ENCODE peak calls at places on chromosomes 13 and 19, in four cellular contexts. One of them, this sample, is unnamed.

GRCh38 chr13:42574435-42575311 is 721 bp downstream of the TNFSF11 start:
- DNase-seq in K562: no peak
- DNase-seq in H1: no peak
- DNase-seq in GM12878: no peak
- DNase-seq in this sample: peak; percentile 25

GRCh38 chr19:13262450-13262849 is 112.2 kb downstream of the IER2 start:
- DNase-seq in GM12878: no peak
- DNase-seq in H1: no peak
- DNase-seq in K562: peak; percentile 61
- DNase-seq in this sample: peak; percentile 66

GRCh38 chr19:30587869-30588268 is 215.7 kb downstream of the ZNF536 start:
- DNase-seq in H1: no peak
- DNase-seq in GM12878: no peak
- DNase-seq in K562: no peak
- DNase-seq in this sample: no peak

GRCh38 chr13:50011461-50011860 is 3.8 kb upstream of the KCNRG start:
- DNase-seq in GM12878: no peak
- DNase-seq in K562: no peak
- DNase-seq in H1: no peak
- DNase-seq in this sample: no peak

GRCh38 chr13:95643471-95643813 is 1.1 kb downstream of the DZIP1 start:
- DNase-seq in GM12878: no peak
- DNase-seq in K562: no peak
- DNase-seq in H1: no peak
- DNase-seq in this sample: peak; percentile 57

GRCh38 chr19:46081928-46082727 is 41.3 kb upstream of the IGFL4 start:
- DNase-seq in GM12878: peak; percentile 8
- DNase-seq in H1: no peak
- DNase-seq in K562: peak; percentile 59
- DNase-seq in this sample: peak; percentile 63

GRCh38 chr13:31476266-31476665 is 263.1 kb upstream of the RXFP2 start:
- DNase-seq in GM12878: no peak
- DNase-seq in H1: no peak
- DNase-seq in K562: no peak
- DNase-seq in this sample: peak; percentile 16

GRCh38 chr19:15934332-15935078 is at the start of gene CYP4F11:
- DNase-seq in GM12878: no peak
- DNase-seq in K562: no peak
- DNase-seq in H1: no peak
- DNase-seq in this sample: no peak

GRCh38 chr13:77545626-77546412 is 10.3 kb downstream of the SCEL start:
- DNase-seq in K562: no peak
- DNase-seq in H1: no peak
- DNase-seq in GM12878: no peak
- DNase-seq in this sample: no peak

GRCh38 chr19:58181902-58182576 is 822 bp upstream of the ZNF274 start:
- DNase-seq in K562: peak; percentile 49
- DNase-seq in GM12878: no peak
- DNase-seq in H1: no peak
- DNase-seq in this sample: no peak

GRCh38 chr19:19751846-19752245 is 18.9 kb upstream of the ZNF14 start:
- DNase-seq in GM12878: no peak
- DNase-seq in H1: no peak
- DNase-seq in K562: no peak
- DNase-seq in this sample: no peak

GRCh38 chr13:32087955-32088747 is 56.6 kb downstream of the FRY start:
- DNase-seq in GM12878: no peak
- DNase-seq in H1: no peak
- DNase-seq in K562: no peak
- DNase-seq in this sample: no peak

GRCh38 chr13:49098198-49098597 is 121.9 kb upstream of the MLNR start:
- DNase-seq in H1: no peak
- DNase-seq in GM12878: no peak
- DNase-seq in K562: no peak
- DNase-seq in this sample: peak; percentile 4

GRCh38 chr19:5707576-5708575 is 12.1 kb downstream of the LONP1 start:
- DNase-seq in K562: peak; percentile 29
- DNase-seq in GM12878: no peak
- DNase-seq in H1: no peak
- DNase-seq in this sample: peak; percentile 33

GRCh38 chr13:83325454-83325853 is 556.8 kb downstream of the SLITRK1 start:
- DNase-seq in GM12878: no peak
- DNase-seq in K562: no peak
- DNase-seq in H1: no peak
- DNase-seq in this sample: no peak

GRCh38 chr19:13579388-13580060 is 73.2 kb upstream of the CACNA1A start:
- DNase-seq in K562: peak; percentile 36
- DNase-seq in GM12878: no peak
- DNase-seq in H1: no peak
- DNase-seq in this sample: no peak

GRCh38 chr13:72963762-72964161 is 95.0 kb upstream of the KLF5 start:
- DNase-seq in H1: no peak
- DNase-seq in GM12878: no peak
- DNase-seq in K562: no peak
- DNase-seq in this sample: no peak

GRCh38 chr19:15144046-15144646 is 36.9 kb downstream of the SYDE1 start:
- DNase-seq in K562: no peak
- DNase-seq in H1: no peak
- DNase-seq in GM12878: no peak
- DNase-seq in this sample: no peak

GRCh38 chr13:50915562-50915961 is 6.0 kb downstream of the RNASEH2B start:
- DNase-seq in H1: no peak
- DNase-seq in K562: peak; percentile 11
- DNase-seq in GM12878: no peak
- DNase-seq in this sample: no peak

GRCh38 chr13:78401833-78402232 is 201.5 kb downstream of the POU4F1 start:
- DNase-seq in H1: no peak
- DNase-seq in K562: no peak
- DNase-seq in GM12878: no peak
- DNase-seq in this sample: peak; percentile 11

GRCh38 chr19:16677060-16677459 is 16.1 kb downstream of the TMEM38A start:
- DNase-seq in GM12878: no peak
- DNase-seq in K562: no peak
- DNase-seq in H1: no peak
- DNase-seq in this sample: no peak

GRCh38 chr13:110726726-110727125 is 13.2 kb downstream of the ING1 start:
- DNase-seq in GM12878: no peak
- DNase-seq in K562: no peak
- DNase-seq in H1: no peak
- DNase-seq in this sample: no peak

GRCh38 chr13:99363391-99363790 is 56.2 kb upstream of the GPR183 start:
- DNase-seq in GM12878: no peak
- DNase-seq in H1: no peak
- DNase-seq in K562: no peak
- DNase-seq in this sample: no peak

GRCh38 chr13:35140831-35141230 is 198.8 kb downstream of the NBEA start:
- DNase-seq in GM12878: no peak
- DNase-seq in H1: no peak
- DNase-seq in K562: no peak
- DNase-seq in this sample: no peak

GRCh38 chr13:89925107-89925506 is 1422.4 kb upstream of the MIR17HG start:
- DNase-seq in GM12878: no peak
- DNase-seq in K562: no peak
- DNase-seq in H1: no peak
- DNase-seq in this sample: peak; percentile 37

GRCh38 chr13:110424596-110425443 is 117.7 kb downstream of the COL4A2 start:
- DNase-seq in H1: no peak
- DNase-seq in K562: no peak
- DNase-seq in GM12878: no peak
- DNase-seq in this sample: no peak

GRCh38 chr13:106851251-106851650 is 283.3 kb upstream of the ARGLU1 start:
- DNase-seq in GM12878: no peak
- DNase-seq in H1: no peak
- DNase-seq in K562: no peak
- DNase-seq in this sample: no peak

GRCh38 chr19:49764341-49764740 is 1.2 kb upstream of the TSKS start:
- DNase-seq in K562: no peak
- DNase-seq in H1: no peak
- DNase-seq in GM12878: no peak
- DNase-seq in this sample: no peak

DNA sequence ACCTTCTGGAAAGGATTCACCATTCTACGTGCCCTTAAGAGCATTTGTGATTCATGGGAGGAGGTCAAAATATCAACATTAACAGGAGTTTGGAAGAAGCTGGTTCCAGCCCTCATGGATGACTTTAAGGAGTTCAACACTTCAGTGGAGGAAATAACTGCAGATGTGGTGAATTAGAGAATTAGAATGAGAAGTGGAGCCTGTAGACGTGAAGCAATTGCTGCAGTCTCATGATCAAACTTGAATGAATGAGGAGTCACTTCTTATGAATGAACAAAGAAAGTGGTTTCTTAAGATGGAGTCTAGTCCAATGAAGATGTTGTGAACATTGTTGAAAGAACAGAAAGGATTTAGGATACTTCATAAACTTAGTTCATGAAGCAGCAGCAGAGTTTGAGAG is 129.1 kb downstream of the TNFRSF19 start:
- DNase-seq in H1: no peak
- DNase-seq in GM12878: no peak
- DNase-seq in K562: no peak
- DNase-seq in this sample: no peak
- TF ChIP-seq NRF1 in H1: no peak
- TF ChIP-seq NRF1 in GM12878: no peak
- TF ChIP-seq NRF1 in K562: no peak
- TF ChIP-seq NRF1 in this sample: no peak

DNA sequence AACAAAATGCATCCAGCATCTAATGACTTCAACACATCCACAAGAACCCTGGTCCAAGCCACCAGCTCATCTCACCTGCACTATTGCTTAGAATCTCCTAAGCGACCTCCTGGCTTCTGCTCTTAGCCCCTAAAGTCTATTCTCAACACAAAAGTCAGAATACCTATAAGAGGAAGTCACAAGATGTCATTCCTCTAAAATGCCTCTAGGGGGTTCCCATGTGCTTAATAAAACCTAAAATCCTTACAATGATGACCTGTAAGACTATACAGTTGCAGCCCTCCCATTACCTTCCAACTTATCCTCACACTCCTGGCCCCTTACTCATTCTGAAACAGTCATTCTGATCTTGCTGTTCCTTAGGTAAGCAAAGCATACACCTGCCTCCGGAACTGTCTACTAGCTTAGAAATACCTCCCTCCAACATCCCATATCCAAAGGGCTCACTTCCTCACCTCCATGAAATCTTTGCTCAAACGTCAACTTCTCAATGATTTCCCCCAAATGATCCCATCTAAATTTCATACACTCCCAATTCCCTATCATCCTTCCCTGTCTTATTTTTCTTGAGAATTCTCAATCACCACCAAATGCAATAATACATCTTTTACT is 10.0 kb downstream of the ATP7B start:
- DNase-seq in GM12878: no peak
- DNase-seq in H1: no peak
- DNase-seq in K562: peak; percentile 32
- DNase-seq in this sample: peak; percentile 64
- TF ChIP-seq GABPA in GM12878: no peak
- TF ChIP-seq GABPA in H1: no peak
- TF ChIP-seq GABPA in K562: no peak
- TF ChIP-seq GABPA in this sample: no peak

DNA sequence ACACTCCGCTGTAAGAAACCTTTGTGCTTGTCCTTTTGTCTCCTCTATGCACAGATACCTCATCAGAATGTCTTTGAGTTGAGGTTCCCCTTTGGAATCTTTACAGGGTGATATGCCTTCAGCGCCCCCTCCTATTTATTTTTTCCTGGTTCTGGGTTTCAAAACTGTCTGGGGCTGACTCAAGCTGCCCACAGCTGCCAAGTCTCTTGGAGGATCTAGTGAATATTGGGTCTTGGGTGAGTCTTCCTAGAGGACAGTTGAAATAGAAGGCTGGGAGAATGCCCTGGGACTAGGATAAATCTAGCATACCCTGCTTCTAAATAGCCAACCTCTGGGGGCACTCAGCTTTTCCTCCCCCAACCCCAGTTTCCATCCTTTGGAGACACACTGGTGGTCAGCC is 945 bp downstream of the ZNF136 start:
- DNase-seq in H1: no peak
- DNase-seq in GM12878: no peak
- DNase-seq in K562: no peak
- DNase-seq in this sample: peak; percentile 30
- TF ChIP-seq NRF1 in H1: no peak
- TF ChIP-seq NRF1 in GM12878: no peak
- TF ChIP-seq NRF1 in K562: no peak
- TF ChIP-seq NRF1 in this sample: no peak

GRCh38 chr13:105273665-105274222 is 1261.7 kb downstream of the EFNB2 start:
- DNase-seq in GM12878: no peak
- DNase-seq in H1: no peak
- DNase-seq in K562: no peak
- DNase-seq in this sample: peak; percentile 32

GRCh38 chr13:105276571-105276970 is 1258.9 kb downstream of the EFNB2 start:
- DNase-seq in H1: no peak
- DNase-seq in GM12878: no peak
- DNase-seq in K562: no peak
- DNase-seq in this sample: no peak

GRCh38 chr13:105278797-105279425 is 1256.6 kb downstream of the EFNB2 start:
- DNase-seq in GM12878: no peak
- DNase-seq in K562: no peak
- DNase-seq in H1: peak; percentile 15
- DNase-seq in this sample: no peak

GRCh38 chr13:105272660-105273631 is 1262.5 kb downstream of the EFNB2 start:
- DNase-seq in H1: no peak
- DNase-seq in K562: no peak
- DNase-seq in GM12878: no peak
- DNase-seq in this sample: no peak
- TF ChIP-seq GABPA in H1: no peak
- TF ChIP-seq GABPA in K562: no peak
- TF ChIP-seq GABPA in GM12878: no peak
- TF ChIP-seq GABPA in this sample: no peak

DNA sequence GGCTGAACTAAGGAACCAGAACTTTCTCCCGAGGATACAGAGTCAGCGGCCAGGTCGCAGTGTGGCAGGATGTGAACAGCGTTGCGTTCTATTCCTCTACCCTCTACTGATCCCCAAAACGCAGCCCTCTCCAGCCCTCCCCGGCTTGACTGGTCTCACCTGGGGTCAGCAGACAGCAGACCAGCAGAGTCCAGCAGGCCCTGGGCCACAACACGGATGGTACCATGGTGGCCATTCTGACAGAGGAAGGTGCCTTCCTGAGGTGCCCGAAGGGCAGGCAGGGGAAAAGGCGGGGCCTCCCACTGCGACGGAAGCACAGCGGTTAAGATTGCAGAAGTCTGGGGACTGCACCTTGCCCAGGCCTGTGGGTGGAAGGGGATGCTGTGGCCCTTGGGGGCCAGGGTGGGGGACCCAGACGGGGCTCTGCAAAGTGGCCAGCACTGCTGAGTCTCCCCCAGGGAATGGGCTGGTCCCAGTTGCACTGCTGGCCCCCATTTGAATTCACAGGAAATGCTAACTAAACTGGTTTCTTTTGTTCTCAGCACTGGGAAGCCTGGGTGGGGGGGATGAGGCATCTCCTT is at the start of gene ICAM3:
- DNase-seq in H1: no peak
- DNase-seq in GM12878: peak; percentile 43
- DNase-seq in K562: no peak
- DNase-seq in this sample: no peak
- TF ChIP-seq NRF1 in H1: no peak
- TF ChIP-seq NRF1 in GM12878: peak; percentile 1
- TF ChIP-seq NRF1 in K562: no peak
- TF ChIP-seq NRF1 in this sample: no peak

This sample was measured in SK-N-SH.